ENCODE peak calls at places on chromosome 2, in ten cellular contexts. I is RKO; P is NAMALWA; T is GM12865; D is hypothalamus; M is right lobe of liver; J is left lobe of liver; N is CD8-positive, alpha-beta T cell; F is OCI-M1; U is mammary epithelial cell. E is an unnamed sample.

GRCh38 chr2:216776076-216776726 is 80.9 kb upstream of the IGFBP5 start:
- DNase-seq in M (no peak), T (no peak), U (no peak), J (no peak), F (no peak), I (no peak), N (no peak), P (no peak), D (no peak), E (no peak)

GRCh38 chr2:162478721-162479129 is 134.8 kb downstream of the GCA start:
- DNase-seq in U (peak; percentile 87), I (no peak), D (no peak), N (no peak), P (no peak), T (no peak), J (no peak), M (no peak), F (no peak), E (no peak)

GRCh38 chr2:201574754-201575153 is 68.5 kb downstream of the TMEM237 start:
- DNase-seq in T (no peak), F (peak; percentile 33), M (no peak), U (no peak), N (no peak), I (no peak), D (no peak), J (no peak), P (no peak), E (no peak)

GRCh38 chr2:204219196-204219595 is 282.6 kb downstream of the ICOS start:
- DNase-seq in F (no peak), J (no peak), T (no peak), D (no peak), P (no peak), N (no peak), M (no peak), U (no peak), I (no peak), E (no peak)

GRCh38 chr2:72981516-72981915 is 64.2 kb downstream of the EMX1 start:
- DNase-seq in D (no peak), J (no peak), P (no peak), U (no peak), T (no peak), N (no peak), M (no peak), F (no peak), I (no peak), E (no peak)

GRCh38 chr2:234495801-234496441 is 960 bp downstream of the ARL4C start:
- DNase-seq in I (no peak), F (no peak), P (no peak), J (peak; percentile 53), U (no peak), T (peak; percentile 33), N (no peak), D (no peak), M (no peak), E (no peak)

GRCh38 chr2:120809576-120810440 is 74.1 kb downstream of the GLI2 start:
- DNase-seq in D (no peak), N (no peak), U (no peak), T (no peak), I (no peak), P (no peak), J (no peak), M (no peak), F (peak; percentile 64), E (no peak)

GRCh38 chr2:42850016-42850805 is 57.8 kb upstream of the HAAO start:
- DNase-seq in U (no peak), F (no peak), M (no peak), D (no peak), P (no peak), I (no peak), J (no peak), T (no peak), N (no peak), E (no peak)

GRCh38 chr2:5227062-5227699 is 465.0 kb upstream of the SOX11 start:
- DNase-seq in M (no peak), J (no peak), N (no peak), P (no peak), F (peak; percentile 60), U (peak; percentile 35), T (no peak), D (no peak), I (no peak), E (no peak)

GRCh38 chr2:162164802-162165201 is 12.8 kb upstream of the GCG start:
- DNase-seq in U (no peak), J (no peak), F (no peak), P (no peak), N (no peak), M (no peak), I (no peak), D (no peak), T (no peak), E (no peak)

GRCh38 chr2:71889991-71890684 is 257.5 kb downstream of the CYP26B1 start:
- DNase-seq in M (no peak), T (no peak), U (peak; percentile 77), I (no peak), F (no peak), D (no peak), J (no peak), N (no peak), P (no peak), E (no peak)

GRCh38 chr2:134926231-134926931 is 7.8 kb downstream of the CCNT2 start:
- DNase-seq in F (peak; percentile 43), J (no peak), I (no peak), M (no peak), D (no peak), N (no peak), U (no peak), P (no peak), T (no peak), E (no peak)

GRCh38 chr2:48890732-48891131 is 135.2 kb upstream of the LHCGR start:
- DNase-seq in D (no peak), U (no peak), M (no peak), I (no peak), J (no peak), P (no peak), N (no peak), T (no peak), F (no peak), E (no peak)

GRCh38 chr2:201697899-201698298 is 545 bp downstream of the MPP4 start:
- DNase-seq in P (no peak), M (no peak), T (no peak), D (no peak), U (peak; percentile 22), F (no peak), I (peak; percentile 62), N (no peak), J (no peak), E (no peak)

GRCh38 chr2:128777091-128778045 is 458.7 kb upstream of the HS6ST1 start:
- DNase-seq in N (no peak), F (no peak), T (no peak), M (peak; percentile 23), D (no peak), P (no peak), I (no peak), J (peak; percentile 27), U (no peak), E (no peak)

GRCh38 chr2:53725662-53726061 is 41.9 kb upstream of the CHAC2 start:
- DNase-seq in J (no peak), I (no peak), T (no peak), F (no peak), P (no peak), D (no peak), U (no peak), N (no peak), M (no peak), E (no peak)

GRCh38 chr2:3377279-3377611 is 373 bp downstream of the EIPR1 start:
- DNase-seq in T (peak; percentile 66), P (peak; percentile 68), J (no peak), D (no peak), N (no peak), M (no peak), U (no peak), F (peak; percentile 71), I (peak; percentile 78), E (no peak)

GRCh38 chr2:149559341-149560068 is 28.1 kb downstream of the MMADHC start:
- DNase-seq in J (no peak), F (no peak), I (no peak), P (no peak), M (no peak), D (no peak), N (no peak), T (no peak), U (no peak), E (no peak)